ENCODE peak calls at places on chromosomes 12 and 14, in four cellular contexts. S is left lung, I is heart right ventricle, R is suprapubic skin. F is an unnamed sample.

GRCh38 chr12:95919110-95919509 is 23.3 kb downstream of the CCDC38 start:
- DNase-seq in I (no peak), R (no peak), S (no peak), F (no peak)

GRCh38 chr12:45401008-45401407 is 185.1 kb downstream of the ANO6 start:
- DNase-seq in I (no peak), R (no peak), S (no peak), F (no peak)

GRCh38 chr12:88258396-88258795 is 116.3 kb downstream of the TMTC3 start:
- DNase-seq in S (no peak), R (no peak), I (no peak), F (no peak)

GRCh38 chr12:28378749-28379148 is 188.5 kb downstream of the CCDC91 start:
- DNase-seq in S (no peak), I (no peak), R (no peak), F (no peak)

GRCh38 chr14:92039073-92039719 is 663 bp downstream of the TRIP11 start:
- DNase-seq in R (no peak), S (peak; percentile 48), I (no peak), F (peak; percentile 77)

GRCh38 chr14:70907996-70908917 is 998 bp downstream of the PCNX1 start:
- DNase-seq in I (peak; percentile 62), R (peak; percentile 74), S (peak; percentile 55), F (peak; percentile 54)

GRCh38 chr14:74737753-74738325 is 24.9 kb downstream of the FCF1 start:
- DNase-seq in I (no peak), S (no peak), R (no peak), F (no peak)

GRCh38 chr14:99781091-99781490 is 12.1 kb upstream of the EML1 start:
- DNase-seq in S (no peak), R (no peak), I (no peak), F (no peak)

GRCh38 chr12:71686658-71687025 is 760 bp downstream of the TMEM19 start:
- DNase-seq in S (no peak), R (no peak), I (no peak), F (no peak)

GRCh38 chr12:100154472-100155247 is 12.0 kb upstream of the BLTP3B start:
- DNase-seq in S (peak; percentile 74), I (peak; percentile 77), R (peak; percentile 79), F (peak; percentile 81)

GRCh38 chr12:66688836-66689439 is 10.1 kb upstream of the GRIP1 start:
- DNase-seq in I (peak; percentile 13), R (no peak), S (peak; percentile 37), F (no peak)

GRCh38 chr12:121673013-121673441 is 3.6 kb upstream of the MORN3 start:
- DNase-seq in I (no peak), S (no peak), R (peak; percentile 83), F (no peak)

GRCh38 chr12:55706840-55707671 is 648 bp downstream of the ITGA7 start:
- DNase-seq in R (no peak), S (no peak), I (no peak), F (peak; percentile 60)

GRCh38 chr14:78598046-78598652 is 428.0 kb downstream of the NRXN3 start:
- DNase-seq in R (no peak), I (peak; percentile 14), S (no peak), F (peak; percentile 54)

GRCh38 chr14:88841741-88842140 is 17.3 kb downstream of the TTC8 start:
- DNase-seq in R (no peak), S (no peak), I (no peak), F (no peak)

GRCh38 chr12:55942577-55943136 is 11.7 kb downstream of the DGKA start:
- DNase-seq in S (no peak), I (no peak), R (no peak), F (no peak)

GRCh38 chr12:2638273-2639019 is 156.3 kb upstream of the FKBP4 start:
- DNase-seq in R (no peak), S (no peak), I (no peak), F (no peak)

GRCh38 chr12:40622246-40622838 is 69.9 kb upstream of the CNTN1 start:
- DNase-seq in S (no peak), I (peak; percentile 16), R (peak; percentile 74), F (peak; percentile 30)

GRCh38 chr12:98893601-98894411 is 248.7 kb downstream of the APAF1 start:
- DNase-seq in I (no peak), R (no peak), S (no peak), F (no peak)

GRCh38 chr14:88470542-88471440 is 84.0 kb downstream of the PTPN21 start:
- DNase-seq in S (no peak), R (no peak), I (no peak), F (no peak)

GRCh38 chr14:52051861-52052260 is 17.0 kb downstream of the NID2 start:
- DNase-seq in I (no peak), R (no peak), S (no peak), F (no peak)

GRCh38 chr14:72350215-72350614 is 418.0 kb downstream of the RGS6 start:
- DNase-seq in S (no peak), I (no peak), R (no peak), F (no peak)

GRCh38 chr14:95413289-95414215 is 93.8 kb upstream of the CLMN start:
- DNase-seq in S (no peak), R (no peak), I (no peak), F (no peak)

GRCh38 chr14:68214431-68214830 is 394.9 kb downstream of the RAD51B start:
- DNase-seq in R (no peak), S (no peak), I (no peak), F (no peak)

GRCh38 chr12:74780458-74781241 is 243.0 kb downstream of the ATXN7L3B start:
- DNase-seq in S (no peak), I (no peak), R (no peak), F (no peak)

GRCh38 chr14:51327376-51327775 is 87.3 kb downstream of the TMX1 start:
- DNase-seq in S (no peak), I (no peak), R (no peak), F (no peak)

GRCh38 chr12:121676190-121676589 is 6.7 kb upstream of the MORN3 start:
- DNase-seq in I (no peak), S (no peak), R (no peak), F (no peak)

GRCh38 chr14:99724939-99725773 is 41.1 kb downstream of the CYP46A1 start:
- DNase-seq in R (peak; percentile 42), I (no peak), S (no peak), F (no peak)

GRCh38 chr12:65892905-65893304 is 68.6 kb downstream of the HMGA2 start:
- DNase-seq in I (no peak), R (no peak), S (no peak), F (no peak)

GRCh38 chr14:78425332-78425731 is 255.2 kb downstream of the NRXN3 start:
- DNase-seq in S (peak; percentile 45), I (no peak), R (no peak), F (no peak)

GRCh38 chr14:103514596-103515421 is 7.8 kb downstream of the CKB start:
- DNase-seq in S (peak; percentile 18), I (no peak), R (peak; percentile 58), F (no peak)

GRCh38 chr14:22497671-22498093 is 91.3 kb downstream of the DAD1 start:
- DNase-seq in S (no peak), I (no peak), R (no peak), F (no peak)

GRCh38 chr12:104763163-104763805 is 194.8 kb downstream of the SLC41A2 start:
- DNase-seq in R (no peak), I (no peak), S (no peak), F (no peak)

GRCh38 chr14:61033024-61033423 is 52.0 kb downstream of the SLC38A6 start:
- DNase-seq in I (no peak), R (no peak), S (no peak), F (no peak)

GRCh38 chr14:81323621-81324400 is 76.3 kb downstream of the STON2 start:
- DNase-seq in S (peak; percentile 54), I (no peak), R (no peak), F (no peak)

GRCh38 chr14:34966413-34966812 is 16.4 kb upstream of the SRP54 start:
- DNase-seq in I (no peak), R (no peak), S (no peak), F (no peak)

GRCh38 chr12:262113-262512 is 523 bp downstream of the SLC6A13 start:
- DNase-seq in S (no peak), R (no peak), I (no peak), F (no peak)

GRCh38 chr12:264269-264668 is 1.6 kb upstream of the SLC6A13 start:
- DNase-seq in R (no peak), S (no peak), I (no peak), F (no peak)

GRCh38 chr12:265096-265495 is 2.5 kb upstream of the SLC6A13 start:
- DNase-seq in S (no peak), I (no peak), R (no peak), F (no peak)

GRCh38 chr12:262817-263216 is at the start of gene SLC6A13:
- DNase-seq in S (peak; percentile 44), I (no peak), R (no peak), F (no peak)

GRCh38 chr12:263574-263973 is 938 bp upstream of the SLC6A13 start:
- DNase-seq in I (no peak), S (no peak), R (no peak), F (no peak)
- H3K4me1 ChIP-seq in I (no peaks in the 10 kb centered on the region), S (no peaks in the 10 kb centered on the region), R (no peaks in the 10 kb centered on the region), F (no peaks in the 10 kb centered on the region)

GRCh38 chr12:110599334-110599733 is 14.6 kb upstream of the TCTN1 start:
- DNase-seq in S (no peak), R (no peak), I (no peak), F (no peak)
- H3K4me1 ChIP-seq in S (peaks cover 24% of the 10 kb centered on the region), R (no peaks in the 10 kb centered on the region), I (no peaks in the 10 kb centered on the region), F (no peaks in the 10 kb centered on the region)

GRCh38 chr12:115636546-115636945 is 640.9 kb downstream of the MED13L start:
- DNase-seq in R (no peak), S (no peak), I (no peak), F (no peak)
- H3K4me1 ChIP-seq in R (no peaks in the 10 kb centered on the region), S (no peaks in the 10 kb centered on the region), I (no peaks in the 10 kb centered on the region), F (no peaks in the 10 kb centered on the region)

GRCh38 chr12:47080725-47081502 is 1.2 kb upstream of the AMIGO2 start:
- DNase-seq in S (peak; percentile 76), I (peak; percentile 64), R (peak; percentile 72), F (peak; percentile 65)
- H3K4me1 ChIP-seq in S (peaks cover 72% of the 10 kb centered on the region), I (no peaks in the 10 kb centered on the region), R (peaks cover 41% of the 10 kb centered on the region), F (peaks cover 13% of the 10 kb centered on the region)

DNA sequence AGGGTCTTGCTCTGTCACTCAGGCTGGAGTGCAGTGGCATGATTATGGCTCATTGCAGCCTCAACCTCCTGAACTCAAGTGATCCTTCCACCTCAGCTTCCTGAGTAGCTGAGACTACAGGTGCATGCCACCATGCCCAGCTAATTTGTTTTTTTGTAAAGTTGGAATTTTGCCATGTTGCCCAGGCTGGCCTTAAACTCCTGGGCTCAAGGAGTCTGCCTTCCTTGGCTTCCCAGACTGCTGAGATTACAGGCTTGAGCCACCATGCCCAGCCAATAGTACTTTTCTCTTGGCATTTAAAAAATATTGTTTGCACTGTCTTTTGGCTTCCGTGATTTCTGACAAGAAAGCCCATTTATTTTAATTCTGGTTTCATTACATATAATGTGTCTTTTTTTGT is 61.3 kb downstream of the DIP2B start:
- DNase-seq in I (no peak), S (no peak), R (no peak), F (no peak)
- H3K4me1 ChIP-seq in I (peaks cover 5% of the 10 kb centered on the region), S (peaks cover 84% of the 10 kb centered on the region), R (peaks cover 49% of the 10 kb centered on the region), F (peaks cover 22% of the 10 kb centered on the region)

GRCh38 chr12:110563702-110564470 is 19.2 kb downstream of the PPTC7 start:
- DNase-seq in I (no peak), R (no peak), S (no peak), F (no peak)

GRCh38 chr12:110561471-110562201 is 21.5 kb downstream of the PPTC7 start:
- DNase-seq in I (no peak), R (no peak), S (no peak), F (no peak)

GRCh38 chr12:110557300-110557699 is 25.8 kb downstream of the PPTC7 start:
- DNase-seq in I (no peak), R (no peak), S (no peak), F (no peak)

GRCh38 chr12:110556705-110557104 is 26.4 kb downstream of the PPTC7 start:
- DNase-seq in R (no peak), I (no peak), S (no peak), F (no peak)

GRCh38 chr12:110560048-110560447 is 23.1 kb downstream of the PPTC7 start:
- DNase-seq in S (no peak), R (no peak), I (no peak), F (no peak)
- H3K4me1 ChIP-seq in S (peaks cover 72% of the 10 kb centered on the region), R (peaks cover 74% of the 10 kb centered on the region), I (peaks cover 4% of the 10 kb centered on the region), F (peaks cover 74% of the 10 kb centered on the region)